ENCODE peak calls at places on chromosomes 13 and 19, in ten cellular contexts. K, L, W, D, F, P, X, C, R and I are unnamed samples.

GRCh38 chr19:18253716-18254115 is 20.5 kb downstream of the IQCN start:
- DNase-seq in W (no peak), D (no peak), C (peak), X (no peak), R (no peak), F (no peak), P (no peak), K (no peak), L (no peak), I (no peak)

GRCh38 chr13:29621401-29621800 is 25.9 kb upstream of the SLC7A1 start:
- DNase-seq in X (peak), F (no peak), W (no peak), R (no peak), L (no peak), C (no peak), P (no peak), D (no peak), K (peak), I (no peak)

GRCh38 chr13:30561506-30561905 is 56.2 kb upstream of the USPL1 start:
- DNase-seq in L (no peak), X (peak), F (no peak), C (no peak), D (no peak), K (peak), R (no peak), P (no peak), W (no peak), I (no peak)

GRCh38 chr13:80400164-80400767 is 59.3 kb upstream of the SPRY2 start:
- DNase-seq in P (no peak), R (no peak), D (no peak), X (no peak), F (peak), L (no peak), K (no peak), W (no peak), C (no peak), I (no peak)

GRCh38 chr13:99617474-99618255 is 116.4 kb downstream of the TM9SF2 start:
- DNase-seq in L (peak), R (peak), K (peak), X (peak), F (peak), P (no peak), C (no peak), D (no peak), W (peak), I (no peak)

GRCh38 chr13:99768986-99769385 is 202.6 kb downstream of the ZIC5 start:
- DNase-seq in W (no peak), D (no peak), R (no peak), X (no peak), L (no peak), F (no peak), C (no peak), P (no peak), K (no peak), I (no peak)

GRCh38 chr13:49441846-49442245 is 2.0 kb downstream of the CAB39L start:
- DNase-seq in F (peak), K (peak), X (no peak), W (no peak), P (no peak), C (no peak), L (no peak), D (no peak), R (no peak), I (no peak)

GRCh38 chr13:46586766-46587509 is 34.0 kb downstream of the LRCH1 start:
- DNase-seq in K (no peak), X (peak), W (no peak), D (no peak), C (no peak), L (no peak), P (no peak), F (no peak), R (no peak), I (no peak)

GRCh38 chr19:45470147-45471081 is 2.6 kb downstream of the FOSB start:
- DNase-seq in F (no peak), C (peak), R (no peak), W (no peak), D (peak), K (peak), P (no peak), X (peak), L (no peak), I (no peak)

GRCh38 chr13:37295046-37295445 is 189.6 kb upstream of the CSNK1A1L start:
- DNase-seq in K (peak), D (no peak), W (peak), F (no peak), C (no peak), R (peak), P (no peak), L (no peak), X (no peak), I (no peak)

GRCh38 chr13:68439821-68440220 is 1209.7 kb upstream of the PCDH9 start:
- DNase-seq in C (no peak), F (no peak), D (no peak), K (peak), X (no peak), R (no peak), P (no peak), L (no peak), W (no peak), I (no peak)

GRCh38 chr19:17248011-17248776 is 2.5 kb upstream of the NR2F6 start:
- DNase-seq in X (no peak), R (no peak), F (no peak), L (no peak), D (no peak), P (no peak), W (no peak), C (peak), K (no peak), I (peak)

GRCh38 chr19:23283925-23284324 is 33.7 kb upstream of the ZNF724 start:
- DNase-seq in C (peak), P (no peak), W (peak), X (peak), K (no peak), F (peak), R (peak), L (no peak), D (peak), I (no peak)

GRCh38 chr19:3977242-3978143 is 6.6 kb upstream of the DAPK3 start:
- DNase-seq in C (no peak), D (no peak), X (no peak), P (no peak), R (no peak), W (no peak), K (no peak), L (no peak), F (no peak), I (no peak)

GRCh38 chr13:47178090-47178950 is 281.5 kb upstream of the HTR2A start:
- DNase-seq in X (peak), D (no peak), C (no peak), W (no peak), L (no peak), F (no peak), R (no peak), K (no peak), P (no peak), I (no peak)

GRCh38 chr19:45499196-45500180 is 1.2 kb downstream of the PPM1N start:
- DNase-seq in F (peak), K (no peak), D (peak), R (peak), P (no peak), W (peak), L (peak), X (peak), C (peak), I (no peak)

GRCh38 chr13:42478531-42479156 is 95.3 kb upstream of the TNFSF11 start:
- DNase-seq in F (peak), D (no peak), P (no peak), L (peak), K (peak), W (no peak), C (no peak), X (no peak), R (no peak), I (no peak)

GRCh38 chr13:111528513-111528912 is 208.1 kb downstream of the TEX29 start:
- DNase-seq in R (no peak), F (no peak), L (no peak), X (no peak), D (no peak), W (no peak), K (no peak), P (no peak), C (no peak), I (no peak)

GRCh38 chr13:33545492-33545891 is 259.9 kb upstream of the STARD13 start:
- DNase-seq in R (no peak), W (no peak), P (no peak), D (no peak), K (no peak), F (no peak), L (no peak), X (no peak), C (no peak), I (no peak)

GRCh38 chr19:10389863-10390262 is 9.5 kb upstream of the TYK2 start:
- DNase-seq in P (no peak), F (peak), L (no peak), W (no peak), C (no peak), X (no peak), R (no peak), D (no peak), K (no peak), I (no peak)

GRCh38 chr19:46373573-46374359 is 26.9 kb downstream of the PPP5C start:
- DNase-seq in R (peak), W (peak), D (no peak), X (peak), F (no peak), P (no peak), C (peak), L (no peak), K (peak), I (peak)

GRCh38 chr13:78762825-78763224 is 103.9 kb upstream of the OBI1 start:
- DNase-seq in W (no peak), D (no peak), P (no peak), F (no peak), C (no peak), L (no peak), K (no peak), X (no peak), R (no peak), I (no peak)

GRCh38 chr13:77565635-77566034 is 30.1 kb downstream of the SCEL start:
- DNase-seq in R (no peak), K (peak), W (no peak), C (no peak), D (no peak), P (no peak), L (peak), F (peak), X (peak), I (no peak)

GRCh38 chr19:34838753-34839431 is 65.9 kb upstream of the ZNF599 start:
- DNase-seq in X (peak), W (peak), D (peak), K (no peak), R (peak), C (peak), F (no peak), P (no peak), L (no peak), I (no peak)

GRCh38 chr19:50497030-50497420 is 14.0 kb downstream of the JOSD2 start:
- DNase-seq in F (no peak), D (peak), R (peak), K (no peak), P (no peak), C (no peak), L (no peak), W (no peak), X (no peak), I (no peak)

GRCh38 chr19:10230155-10230903 is 802 bp downstream of the S1PR2 start:
- DNase-seq in C (peak), L (peak), F (peak), R (peak), W (peak), X (peak), K (no peak), P (no peak), D (peak), I (no peak)

GRCh38 chr19:37251308-37252229 is 33.6 kb downstream of the ZNF383 start:
- DNase-seq in K (peak), X (peak), D (no peak), C (peak), W (peak), L (peak), F (peak), P (peak), R (peak), I (peak)

GRCh38 chr13:63938851-63939250 is 2523.2 kb upstream of the PCDH20 start:
- DNase-seq in K (peak), C (no peak), X (no peak), F (no peak), W (no peak), D (no peak), R (no peak), L (no peak), P (no peak), I (no peak)